ENCODE peak calls at places on chromosome 6, in nine cellular contexts. One of them, this sample, is unnamed. For H3K9me3 and H3K27me3, the result is how much of the 10 kb centered on the place peaks cover.

GRCh38 chr6:69792292-69792691 is 4.5 kb downstream of the LMBRD1 start:
- DNase-seq in iPS DF 6.9: no peak
- DNase-seq in small intestine: no peak
- DNase-seq in psoas muscle: no peak
- DNase-seq in esophagus squamous epithelium: no peak
- DNase-seq in naive thymus-derived CD4-positive, alpha-beta T cell: no peak
- DNase-seq in colonic mucosa: no peak
- DNase-seq in right lobe of liver: peak
- DNase-seq in K562: no peak
- DNase-seq in this sample: no peak

GRCh38 chr6:139754898-139755754 is 380.7 kb upstream of the CITED2 start:
- DNase-seq in colonic mucosa: no peak
- DNase-seq in small intestine: no peak
- DNase-seq in K562: no peak
- DNase-seq in esophagus squamous epithelium: no peak
- DNase-seq in psoas muscle: no peak
- DNase-seq in naive thymus-derived CD4-positive, alpha-beta T cell: no peak
- DNase-seq in right lobe of liver: no peak
- DNase-seq in iPS DF 6.9: no peak
- DNase-seq in this sample: no peak

GRCh38 chr6:128135325-128135724 is 234.5 kb upstream of the THEMIS start:
- DNase-seq in right lobe of liver: no peak
- DNase-seq in K562: no peak
- DNase-seq in psoas muscle: no peak
- DNase-seq in naive thymus-derived CD4-positive, alpha-beta T cell: no peak
- DNase-seq in colonic mucosa: no peak
- DNase-seq in iPS DF 6.9: no peak
- DNase-seq in small intestine: no peak
- DNase-seq in esophagus squamous epithelium: no peak
- DNase-seq in this sample: no peak

GRCh38 chr6:13990830-13991229 is 66.1 kb downstream of the RNF182 start:
- DNase-seq in colonic mucosa: no peak
- DNase-seq in iPS DF 6.9: no peak
- DNase-seq in small intestine: no peak
- DNase-seq in psoas muscle: no peak
- DNase-seq in right lobe of liver: no peak
- DNase-seq in esophagus squamous epithelium: no peak
- DNase-seq in K562: no peak
- DNase-seq in naive thymus-derived CD4-positive, alpha-beta T cell: no peak
- DNase-seq in this sample: no peak

GRCh38 chr6:48098923-48099322 is 12.1 kb downstream of the PTCHD4 start:
- DNase-seq in esophagus squamous epithelium: no peak
- DNase-seq in psoas muscle: no peak
- DNase-seq in small intestine: no peak
- DNase-seq in K562: no peak
- DNase-seq in iPS DF 6.9: no peak
- DNase-seq in naive thymus-derived CD4-positive, alpha-beta T cell: no peak
- DNase-seq in colonic mucosa: no peak
- DNase-seq in right lobe of liver: no peak
- DNase-seq in this sample: peak

GRCh38 chr6:131063764-131064272 is 773 bp upstream of the EPB41L2 start:
- DNase-seq in esophagus squamous epithelium: no peak
- DNase-seq in psoas muscle: no peak
- DNase-seq in right lobe of liver: no peak
- DNase-seq in iPS DF 6.9: no peak
- DNase-seq in K562: no peak
- DNase-seq in small intestine: peak
- DNase-seq in naive thymus-derived CD4-positive, alpha-beta T cell: no peak
- DNase-seq in colonic mucosa: peak
- DNase-seq in this sample: no peak

GRCh38 chr6:40997256-40997957 is 41.6 kb downstream of the UNC5CL start:
- DNase-seq in small intestine: peak
- DNase-seq in iPS DF 6.9: peak
- DNase-seq in esophagus squamous epithelium: no peak
- DNase-seq in naive thymus-derived CD4-positive, alpha-beta T cell: no peak
- DNase-seq in K562: peak
- DNase-seq in right lobe of liver: no peak
- DNase-seq in psoas muscle: no peak
- DNase-seq in colonic mucosa: peak
- DNase-seq in this sample: peak

GRCh38 chr6:158475344-158476302 is 84.3 kb upstream of the TMEM181 start:
- DNase-seq in naive thymus-derived CD4-positive, alpha-beta T cell: no peak
- DNase-seq in iPS DF 6.9: no peak
- DNase-seq in esophagus squamous epithelium: no peak
- DNase-seq in psoas muscle: no peak
- DNase-seq in right lobe of liver: no peak
- DNase-seq in colonic mucosa: peak
- DNase-seq in K562: peak
- DNase-seq in small intestine: peak
- DNase-seq in this sample: no peak

GRCh38 chr6:159107451-159108260 is 61.5 kb upstream of the FNDC1 start:
- DNase-seq in colonic mucosa: peak
- DNase-seq in naive thymus-derived CD4-positive, alpha-beta T cell: no peak
- DNase-seq in K562: no peak
- DNase-seq in small intestine: peak
- DNase-seq in right lobe of liver: no peak
- DNase-seq in esophagus squamous epithelium: no peak
- DNase-seq in iPS DF 6.9: no peak
- DNase-seq in psoas muscle: peak
- DNase-seq in this sample: no peak

GRCh38 chr6:32852844-32853540 is 512 bp downstream of the TAP1 start:
- DNase-seq in naive thymus-derived CD4-positive, alpha-beta T cell: peak
- DNase-seq in psoas muscle: peak
- DNase-seq in iPS DF 6.9: no peak
- DNase-seq in right lobe of liver: peak
- DNase-seq in colonic mucosa: peak
- DNase-seq in esophagus squamous epithelium: no peak
- DNase-seq in K562: no peak
- DNase-seq in small intestine: peak
- DNase-seq in this sample: peak

GRCh38 chr6:23754197-23754596 is 371.8 kb upstream of the NRSN1 start:
- DNase-seq in esophagus squamous epithelium: no peak
- DNase-seq in naive thymus-derived CD4-positive, alpha-beta T cell: no peak
- DNase-seq in right lobe of liver: no peak
- DNase-seq in K562: no peak
- DNase-seq in small intestine: no peak
- DNase-seq in iPS DF 6.9: no peak
- DNase-seq in colonic mucosa: no peak
- DNase-seq in psoas muscle: no peak
- DNase-seq in this sample: no peak

GRCh38 chr6:100230115-100230975 is 234.4 kb downstream of the SIM1 start:
- DNase-seq in esophagus squamous epithelium: no peak
- DNase-seq in K562: no peak
- DNase-seq in right lobe of liver: no peak
- DNase-seq in naive thymus-derived CD4-positive, alpha-beta T cell: no peak
- DNase-seq in iPS DF 6.9: no peak
- DNase-seq in colonic mucosa: no peak
- DNase-seq in psoas muscle: no peak
- DNase-seq in small intestine: no peak
- DNase-seq in this sample: no peak

GRCh38 chr6:112562348-112563220 is 215.5 kb downstream of the RFPL4B start:
- DNase-seq in psoas muscle: no peak
- DNase-seq in esophagus squamous epithelium: no peak
- DNase-seq in small intestine: no peak
- DNase-seq in naive thymus-derived CD4-positive, alpha-beta T cell: no peak
- DNase-seq in right lobe of liver: no peak
- DNase-seq in K562: no peak
- DNase-seq in colonic mucosa: no peak
- DNase-seq in iPS DF 6.9: no peak
- DNase-seq in this sample: no peak

GRCh38 chr6:82396964-82397761 is 33.5 kb downstream of the TPBG start:
- DNase-seq in small intestine: no peak
- DNase-seq in naive thymus-derived CD4-positive, alpha-beta T cell: no peak
- DNase-seq in right lobe of liver: no peak
- DNase-seq in iPS DF 6.9: no peak
- DNase-seq in psoas muscle: no peak
- DNase-seq in K562: no peak
- DNase-seq in colonic mucosa: no peak
- DNase-seq in esophagus squamous epithelium: no peak
- DNase-seq in this sample: peak

GRCh38 chr6:50762798-50763197 is 49.5 kb downstream of the TFAP2D start:
- DNase-seq in K562: no peak
- DNase-seq in psoas muscle: no peak
- DNase-seq in naive thymus-derived CD4-positive, alpha-beta T cell: no peak
- DNase-seq in iPS DF 6.9: no peak
- DNase-seq in esophagus squamous epithelium: no peak
- DNase-seq in right lobe of liver: no peak
- DNase-seq in colonic mucosa: no peak
- DNase-seq in small intestine: no peak
- DNase-seq in this sample: no peak
- H3K9me3 ChIP-seq in K562: under half
- H3K9me3 ChIP-seq in psoas muscle: under half
- H3K9me3 ChIP-seq in naive thymus-derived CD4-positive, alpha-beta T cell: under half
- H3K9me3 ChIP-seq in iPS DF 6.9: under half
- H3K9me3 ChIP-seq in esophagus squamous epithelium: under half
- H3K9me3 ChIP-seq in right lobe of liver: under half
- H3K9me3 ChIP-seq in colonic mucosa: under half
- H3K9me3 ChIP-seq in small intestine: under half
- H3K9me3 ChIP-seq in this sample: under half

DNA sequence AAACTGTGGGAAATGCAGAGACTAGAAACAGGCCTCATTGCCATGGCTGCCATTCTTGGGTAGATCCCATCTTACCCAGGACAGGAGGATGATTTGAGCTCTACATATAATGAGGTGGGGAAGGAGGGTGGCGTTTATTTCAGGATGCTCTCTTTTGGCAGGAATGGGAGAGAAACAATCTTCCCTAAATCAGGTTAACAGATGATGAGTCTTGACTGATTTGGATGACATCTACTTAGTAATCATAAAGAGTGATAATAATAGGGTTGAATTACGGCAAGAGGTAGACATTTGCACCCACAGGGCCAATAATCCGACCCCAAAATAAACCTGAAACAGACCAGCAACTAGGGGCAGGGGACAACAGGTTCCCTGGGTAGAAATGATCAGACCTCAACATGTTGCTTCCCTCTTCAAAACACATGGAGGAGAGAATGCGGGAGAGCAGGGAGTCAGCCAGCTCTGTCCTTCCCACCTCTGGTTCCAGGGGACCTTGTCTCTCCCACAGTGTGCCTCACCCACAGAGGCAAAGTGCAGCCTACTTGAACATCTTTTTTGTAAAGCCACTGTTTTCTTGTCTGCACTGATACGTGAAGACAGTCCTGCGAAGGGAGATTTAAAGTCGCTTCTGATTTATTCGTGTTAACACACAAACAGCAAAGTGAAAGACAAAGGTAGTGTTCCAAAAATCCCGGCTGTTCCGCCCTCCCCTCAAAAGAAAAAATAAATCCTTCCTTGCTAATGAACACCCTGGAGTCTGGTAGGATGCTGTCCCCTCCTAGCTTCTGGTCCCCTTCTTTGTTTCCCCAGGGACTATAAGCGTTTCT is 3.9 kb downstream of the FOXQ1 start:
- DNase-seq in esophagus squamous epithelium: no peak
- DNase-seq in naive thymus-derived CD4-positive, alpha-beta T cell: no peak
- DNase-seq in psoas muscle: no peak
- DNase-seq in K562: no peak
- DNase-seq in right lobe of liver: no peak
- DNase-seq in colonic mucosa: no peak
- DNase-seq in iPS DF 6.9: no peak
- DNase-seq in small intestine: no peak
- DNase-seq in this sample: no peak
- H3K4me3 ChIP-seq in esophagus squamous epithelium: peak
- H3K4me3 ChIP-seq in naive thymus-derived CD4-positive, alpha-beta T cell: no peak
- H3K4me3 ChIP-seq in psoas muscle: peak
- H3K4me3 ChIP-seq in K562: no peak
- H3K4me3 ChIP-seq in right lobe of liver: no peak
- H3K4me3 ChIP-seq in colonic mucosa: no peak
- H3K4me3 ChIP-seq in iPS DF 6.9: no peak
- H3K4me3 ChIP-seq in small intestine: peak
- H3K4me3 ChIP-seq in this sample: peak

DNA sequence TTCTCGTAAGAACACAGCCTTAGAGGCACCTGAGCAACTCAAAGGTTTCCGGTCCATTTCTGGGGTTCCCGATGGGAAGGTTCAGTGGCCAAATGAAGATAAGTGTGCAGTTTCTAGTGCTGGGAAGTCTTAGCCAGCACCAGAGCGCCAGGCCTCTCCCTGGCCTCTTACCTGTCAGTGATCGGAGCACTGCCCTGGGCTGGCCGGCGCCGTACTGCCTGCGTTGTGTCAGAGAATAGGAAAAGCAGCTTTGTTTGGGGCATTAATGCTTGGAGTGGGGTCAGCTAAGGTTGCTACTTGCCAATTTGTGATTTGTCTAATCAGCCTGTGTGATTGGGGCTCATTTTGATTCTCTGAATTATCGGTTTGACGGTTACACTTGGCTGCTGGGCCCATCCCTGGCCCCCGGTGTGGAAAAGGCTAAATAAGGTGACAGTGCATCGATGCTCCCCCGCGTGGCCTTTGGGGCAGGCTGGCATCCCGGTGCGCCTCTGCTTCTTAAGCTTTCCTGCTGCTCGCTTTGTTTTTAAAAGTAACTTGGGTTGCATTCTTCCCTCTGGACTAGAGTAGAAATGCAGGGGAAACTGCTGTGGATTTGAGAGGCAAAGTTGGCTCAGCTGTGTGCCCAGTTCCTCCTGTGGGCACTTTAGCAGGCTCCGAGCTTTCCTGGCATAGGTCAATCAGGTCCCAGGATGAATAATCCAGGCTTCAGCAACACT is 51.8 kb downstream of the TCP11 start:
- DNase-seq in small intestine: no peak
- DNase-seq in psoas muscle: no peak
- DNase-seq in esophagus squamous epithelium: no peak
- DNase-seq in colonic mucosa: peak
- DNase-seq in right lobe of liver: peak
- DNase-seq in K562: no peak
- DNase-seq in naive thymus-derived CD4-positive, alpha-beta T cell: no peak
- DNase-seq in iPS DF 6.9: no peak
- DNase-seq in this sample: no peak
- H3K27me3 ChIP-seq in small intestine: under half
- H3K27me3 ChIP-seq in psoas muscle: under half
- H3K27me3 ChIP-seq in esophagus squamous epithelium: under half
- H3K27me3 ChIP-seq in colonic mucosa: under half
- H3K27me3 ChIP-seq in right lobe of liver: under half
- H3K27me3 ChIP-seq in K562: under half
- H3K27me3 ChIP-seq in naive thymus-derived CD4-positive, alpha-beta T cell: under half
- H3K27me3 ChIP-seq in iPS DF 6.9: under half
- H3K27me3 ChIP-seq in this sample: under half

DNA sequence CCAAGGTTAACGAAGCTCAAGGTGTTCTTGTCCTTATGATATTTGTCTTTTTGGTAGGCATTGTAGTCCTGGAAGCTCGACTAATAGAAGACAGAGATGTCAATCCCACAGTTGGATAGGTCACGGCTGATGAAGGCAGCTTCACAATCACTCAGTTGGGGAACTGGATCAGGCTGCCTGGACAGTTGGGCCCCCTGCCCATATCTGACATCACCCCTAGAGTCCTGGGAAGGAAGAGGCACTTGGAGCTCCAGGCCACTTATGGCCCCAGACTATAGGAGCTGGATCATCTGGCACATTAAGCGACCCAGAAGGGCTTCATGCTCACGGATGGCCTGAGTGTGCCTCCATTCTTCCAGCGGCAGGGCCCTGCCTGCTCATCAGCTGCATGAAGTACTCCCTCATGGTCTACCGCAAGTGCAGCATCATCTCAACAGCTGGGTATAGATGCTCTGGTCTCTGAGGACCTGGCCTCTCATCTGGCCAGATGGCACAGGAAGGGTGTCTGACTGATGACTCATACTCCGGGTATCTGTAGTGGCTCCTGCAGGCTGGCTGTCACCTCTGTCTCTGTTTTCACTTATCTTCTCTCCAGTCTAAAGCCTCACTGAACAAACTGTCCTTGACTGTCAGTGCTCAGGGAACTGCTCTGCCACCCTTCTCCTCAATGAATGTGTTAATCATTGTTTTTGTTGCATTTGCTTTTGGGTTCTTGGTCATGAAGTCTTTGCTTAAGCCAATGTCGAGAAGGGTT is 29.2 kb upstream of the SSR1 start:
- DNase-seq in psoas muscle: no peak
- DNase-seq in esophagus squamous epithelium: no peak
- DNase-seq in K562: peak
- DNase-seq in small intestine: no peak
- DNase-seq in naive thymus-derived CD4-positive, alpha-beta T cell: no peak
- DNase-seq in right lobe of liver: no peak
- DNase-seq in iPS DF 6.9: no peak
- DNase-seq in colonic mucosa: no peak
- DNase-seq in this sample: no peak
- H3K9me3 ChIP-seq in psoas muscle: under half
- H3K9me3 ChIP-seq in esophagus squamous epithelium: under half
- H3K9me3 ChIP-seq in K562: under half
- H3K9me3 ChIP-seq in small intestine: under half
- H3K9me3 ChIP-seq in naive thymus-derived CD4-positive, alpha-beta T cell: under half
- H3K9me3 ChIP-seq in right lobe of liver: under half
- H3K9me3 ChIP-seq in iPS DF 6.9: under half
- H3K9me3 ChIP-seq in colonic mucosa: under half
- H3K9me3 ChIP-seq in this sample: under half

This sample was measured in MG63.